ENCODE peak calls at places on chromosomes 4 and X, in nine cellular contexts. One of them, this sample, is unnamed.

GRCh38 chrX:153878285-153878779 is 7.6 kb downstream of the L1CAM start:
- DNase-seq in amygdala: no peak
- DNase-seq in stimulated activated CD4-positive, alpha-beta T cell treated with anti-CD3 and anti-CD28 coated beads, TNF-alpha, amount 100 ng/mL, for 1 hour: no peak
- DNase-seq in fibroblast of the conjunctiva: no peak
- DNase-seq in activated CD8-positive, alpha-beta memory T cell treated with anti-CD3 and anti-CD28 coated beads, Interleukin-2, amount 50 U/mL, for 48 hours: no peak
- DNase-seq in ACHN: no peak
- DNase-seq in mesendoderm: no peak
- DNase-seq in H9: no peak
- DNase-seq in ureter: no peak
- DNase-seq in this sample: no peak

GRCh38 chr4:48173055-48173991 is 39.3 kb upstream of the TXK start:
- DNase-seq in activated CD8-positive, alpha-beta memory T cell treated with anti-CD3 and anti-CD28 coated beads, Interleukin-2, amount 50 U/mL, for 48 hours: no peak
- DNase-seq in amygdala: no peak
- DNase-seq in ureter: no peak
- DNase-seq in fibroblast of the conjunctiva: peak
- DNase-seq in stimulated activated CD4-positive, alpha-beta T cell treated with anti-CD3 and anti-CD28 coated beads, TNF-alpha, amount 100 ng/mL, for 1 hour: no peak
- DNase-seq in ACHN: peak
- DNase-seq in mesendoderm: peak
- DNase-seq in H9: peak
- DNase-seq in this sample: no peak

GRCh38 chr4:62487016-62487415 is 1286.9 kb downstream of the ADGRL3 start:
- DNase-seq in activated CD8-positive, alpha-beta memory T cell treated with anti-CD3 and anti-CD28 coated beads, Interleukin-2, amount 50 U/mL, for 48 hours: no peak
- DNase-seq in ACHN: no peak
- DNase-seq in stimulated activated CD4-positive, alpha-beta T cell treated with anti-CD3 and anti-CD28 coated beads, TNF-alpha, amount 100 ng/mL, for 1 hour: no peak
- DNase-seq in ureter: no peak
- DNase-seq in mesendoderm: no peak
- DNase-seq in amygdala: no peak
- DNase-seq in H9: no peak
- DNase-seq in fibroblast of the conjunctiva: no peak
- DNase-seq in this sample: no peak

GRCh38 chr4:101790521-101791188 is at the start of gene BANK1:
- DNase-seq in fibroblast of the conjunctiva: peak
- DNase-seq in stimulated activated CD4-positive, alpha-beta T cell treated with anti-CD3 and anti-CD28 coated beads, TNF-alpha, amount 100 ng/mL, for 1 hour: peak
- DNase-seq in activated CD8-positive, alpha-beta memory T cell treated with anti-CD3 and anti-CD28 coated beads, Interleukin-2, amount 50 U/mL, for 48 hours: peak
- DNase-seq in ureter: peak
- DNase-seq in amygdala: peak
- DNase-seq in ACHN: peak
- DNase-seq in H9: peak
- DNase-seq in mesendoderm: peak
- DNase-seq in this sample: peak

GRCh38 chr4:143381171-143382118 is 44.8 kb downstream of the GAB1 start:
- DNase-seq in H9: no peak
- DNase-seq in ACHN: peak
- DNase-seq in fibroblast of the conjunctiva: no peak
- DNase-seq in mesendoderm: peak
- DNase-seq in ureter: peak
- DNase-seq in stimulated activated CD4-positive, alpha-beta T cell treated with anti-CD3 and anti-CD28 coated beads, TNF-alpha, amount 100 ng/mL, for 1 hour: no peak
- DNase-seq in activated CD8-positive, alpha-beta memory T cell treated with anti-CD3 and anti-CD28 coated beads, Interleukin-2, amount 50 U/mL, for 48 hours: no peak
- DNase-seq in amygdala: peak
- DNase-seq in this sample: peak

GRCh38 chr4:100348472-100348871 is 158.2 kb upstream of the DDIT4L start:
- DNase-seq in stimulated activated CD4-positive, alpha-beta T cell treated with anti-CD3 and anti-CD28 coated beads, TNF-alpha, amount 100 ng/mL, for 1 hour: no peak
- DNase-seq in amygdala: no peak
- DNase-seq in ACHN: peak
- DNase-seq in activated CD8-positive, alpha-beta memory T cell treated with anti-CD3 and anti-CD28 coated beads, Interleukin-2, amount 50 U/mL, for 48 hours: no peak
- DNase-seq in ureter: no peak
- DNase-seq in fibroblast of the conjunctiva: peak
- DNase-seq in H9: no peak
- DNase-seq in mesendoderm: no peak
- DNase-seq in this sample: no peak

GRCh38 chr4:25888781-25889180 is 25.2 kb upstream of the SMIM20 start:
- DNase-seq in activated CD8-positive, alpha-beta memory T cell treated with anti-CD3 and anti-CD28 coated beads, Interleukin-2, amount 50 U/mL, for 48 hours: no peak
- DNase-seq in ureter: no peak
- DNase-seq in ACHN: no peak
- DNase-seq in H9: no peak
- DNase-seq in stimulated activated CD4-positive, alpha-beta T cell treated with anti-CD3 and anti-CD28 coated beads, TNF-alpha, amount 100 ng/mL, for 1 hour: no peak
- DNase-seq in fibroblast of the conjunctiva: no peak
- DNase-seq in mesendoderm: no peak
- DNase-seq in amygdala: no peak
- DNase-seq in this sample: no peak

GRCh38 chr4:65482410-65482809 is 187.9 kb downstream of the EPHA5 start:
- DNase-seq in mesendoderm: no peak
- DNase-seq in ureter: no peak
- DNase-seq in amygdala: no peak
- DNase-seq in fibroblast of the conjunctiva: no peak
- DNase-seq in H9: no peak
- DNase-seq in ACHN: no peak
- DNase-seq in activated CD8-positive, alpha-beta memory T cell treated with anti-CD3 and anti-CD28 coated beads, Interleukin-2, amount 50 U/mL, for 48 hours: no peak
- DNase-seq in stimulated activated CD4-positive, alpha-beta T cell treated with anti-CD3 and anti-CD28 coated beads, TNF-alpha, amount 100 ng/mL, for 1 hour: no peak
- DNase-seq in this sample: no peak

GRCh38 chr4:158428242-158428641 is 93.4 kb upstream of the RXFP1 start:
- DNase-seq in amygdala: no peak
- DNase-seq in stimulated activated CD4-positive, alpha-beta T cell treated with anti-CD3 and anti-CD28 coated beads, TNF-alpha, amount 100 ng/mL, for 1 hour: no peak
- DNase-seq in mesendoderm: no peak
- DNase-seq in fibroblast of the conjunctiva: no peak
- DNase-seq in ureter: no peak
- DNase-seq in activated CD8-positive, alpha-beta memory T cell treated with anti-CD3 and anti-CD28 coated beads, Interleukin-2, amount 50 U/mL, for 48 hours: no peak
- DNase-seq in ACHN: no peak
- DNase-seq in H9: no peak
- DNase-seq in this sample: no peak

GRCh38 chr4:150889306-150889705 is 125.8 kb downstream of the LRBA start:
- DNase-seq in activated CD8-positive, alpha-beta memory T cell treated with anti-CD3 and anti-CD28 coated beads, Interleukin-2, amount 50 U/mL, for 48 hours: no peak
- DNase-seq in ACHN: no peak
- DNase-seq in mesendoderm: no peak
- DNase-seq in ureter: no peak
- DNase-seq in fibroblast of the conjunctiva: no peak
- DNase-seq in H9: no peak
- DNase-seq in stimulated activated CD4-positive, alpha-beta T cell treated with anti-CD3 and anti-CD28 coated beads, TNF-alpha, amount 100 ng/mL, for 1 hour: no peak
- DNase-seq in amygdala: no peak
- DNase-seq in this sample: no peak

GRCh38 chrX:96361844-96362243 is 322.8 kb upstream of the DIAPH2 start:
- DNase-seq in amygdala: no peak
- DNase-seq in fibroblast of the conjunctiva: no peak
- DNase-seq in H9: no peak
- DNase-seq in ureter: no peak
- DNase-seq in activated CD8-positive, alpha-beta memory T cell treated with anti-CD3 and anti-CD28 coated beads, Interleukin-2, amount 50 U/mL, for 48 hours: no peak
- DNase-seq in stimulated activated CD4-positive, alpha-beta T cell treated with anti-CD3 and anti-CD28 coated beads, TNF-alpha, amount 100 ng/mL, for 1 hour: no peak
- DNase-seq in ACHN: no peak
- DNase-seq in mesendoderm: no peak
- DNase-seq in this sample: no peak

GRCh38 chrX:151694121-151694520 is 1.1 kb upstream of the PRRG3 start:
- DNase-seq in fibroblast of the conjunctiva: no peak
- DNase-seq in ureter: no peak
- DNase-seq in amygdala: no peak
- DNase-seq in stimulated activated CD4-positive, alpha-beta T cell treated with anti-CD3 and anti-CD28 coated beads, TNF-alpha, amount 100 ng/mL, for 1 hour: no peak
- DNase-seq in activated CD8-positive, alpha-beta memory T cell treated with anti-CD3 and anti-CD28 coated beads, Interleukin-2, amount 50 U/mL, for 48 hours: no peak
- DNase-seq in H9: no peak
- DNase-seq in ACHN: no peak
- DNase-seq in mesendoderm: peak
- DNase-seq in this sample: no peak

GRCh38 chr4:96713271-96713670 is 873.4 kb downstream of the PDHA2 start:
- DNase-seq in H9: no peak
- DNase-seq in stimulated activated CD4-positive, alpha-beta T cell treated with anti-CD3 and anti-CD28 coated beads, TNF-alpha, amount 100 ng/mL, for 1 hour: no peak
- DNase-seq in fibroblast of the conjunctiva: no peak
- DNase-seq in ACHN: no peak
- DNase-seq in ureter: no peak
- DNase-seq in mesendoderm: no peak
- DNase-seq in amygdala: no peak
- DNase-seq in activated CD8-positive, alpha-beta memory T cell treated with anti-CD3 and anti-CD28 coated beads, Interleukin-2, amount 50 U/mL, for 48 hours: no peak
- DNase-seq in this sample: no peak